ENCODE peak calls at places on chromosome 20, in six cellular contexts. One of them, this sample, is unnamed.
A peak's percentile ranks its signal among the peaks of the same experiment; 100 is the strongest.

GRCh38 chr20:33992145-33992922 is 1.4 kb upstream of the RALY start:
- DNase-seq in Karpas-422: peak; percentile 53
- DNase-seq in neural progenitor cell: no peak
- DNase-seq in GM23248: peak; percentile 64
- DNase-seq in hepatocyte: no peak
- DNase-seq in K562: no peak
- DNase-seq in this sample: no peak

GRCh38 chr20:36885355-36885754 is 9.4 kb downstream of the TLDC2 start:
- DNase-seq in neural progenitor cell: peak; percentile 28
- DNase-seq in GM23248: peak; percentile 17
- DNase-seq in hepatocyte: no peak
- DNase-seq in Karpas-422: no peak
- DNase-seq in K562: peak; percentile 73
- DNase-seq in this sample: no peak

GRCh38 chr20:15396026-15396425 is 1058.6 kb upstream of the FLRT3 start:
- DNase-seq in neural progenitor cell: no peak
- DNase-seq in Karpas-422: no peak
- DNase-seq in K562: no peak
- DNase-seq in GM23248: no peak
- DNase-seq in hepatocyte: no peak
- DNase-seq in this sample: no peak

GRCh38 chr20:58102744-58103516 is 125.5 kb downstream of the ANKRD60 start:
- DNase-seq in Karpas-422: no peak
- DNase-seq in neural progenitor cell: no peak
- DNase-seq in hepatocyte: no peak
- DNase-seq in GM23248: peak; percentile 28
- DNase-seq in K562: no peak
- DNase-seq in this sample: no peak

GRCh38 chr20:33986560-33987216 is 7.0 kb upstream of the RALY start:
- DNase-seq in GM23248: no peak
- DNase-seq in neural progenitor cell: no peak
- DNase-seq in hepatocyte: no peak
- DNase-seq in K562: no peak
- DNase-seq in Karpas-422: no peak
- DNase-seq in this sample: no peak

GRCh38 chr20:41273445-41273844 is 44.1 kb downstream of the ZHX3 start:
- DNase-seq in K562: no peak
- DNase-seq in GM23248: no peak
- DNase-seq in hepatocyte: no peak
- DNase-seq in neural progenitor cell: no peak
- DNase-seq in Karpas-422: no peak
- DNase-seq in this sample: no peak

GRCh38 chr20:37299718-37300529 is 10.5 kb downstream of the MANBAL start:
- DNase-seq in hepatocyte: no peak
- DNase-seq in neural progenitor cell: no peak
- DNase-seq in K562: peak; percentile 48
- DNase-seq in Karpas-422: no peak
- DNase-seq in GM23248: peak; percentile 82
- DNase-seq in this sample: no peak

GRCh38 chr20:49344975-49345374 is 67.1 kb upstream of the ZNFX1 start:
- DNase-seq in GM23248: peak; percentile 99
- DNase-seq in hepatocyte: peak; percentile 79
- DNase-seq in Karpas-422: no peak
- DNase-seq in K562: no peak
- DNase-seq in neural progenitor cell: no peak
- DNase-seq in this sample: no peak

GRCh38 chr20:59770851-59771250 is 162.6 kb downstream of the SYCP2 start:
- DNase-seq in neural progenitor cell: no peak
- DNase-seq in K562: no peak
- DNase-seq in hepatocyte: no peak
- DNase-seq in Karpas-422: no peak
- DNase-seq in GM23248: no peak
- DNase-seq in this sample: no peak

GRCh38 chr20:34124469-34125249 is 12.6 kb upstream of the EIF2S2 start:
- DNase-seq in GM23248: no peak
- DNase-seq in neural progenitor cell: no peak
- DNase-seq in K562: no peak
- DNase-seq in Karpas-422: peak; percentile 73
- DNase-seq in hepatocyte: no peak
- DNase-seq in this sample: no peak

GRCh38 chr20:5061209-5061608 is 58.5 kb downstream of the PCNA start:
- DNase-seq in Karpas-422: no peak
- DNase-seq in GM23248: peak; percentile 38
- DNase-seq in K562: no peak
- DNase-seq in hepatocyte: peak; percentile 19
- DNase-seq in neural progenitor cell: no peak
- DNase-seq in this sample: peak; percentile 52

GRCh38 chr20:41616228-41616627 is 1.9 kb downstream of the CHD6 start:
- DNase-seq in GM23248: peak; percentile 67
- DNase-seq in hepatocyte: no peak
- DNase-seq in Karpas-422: no peak
- DNase-seq in neural progenitor cell: no peak
- DNase-seq in K562: no peak
- DNase-seq in this sample: no peak

GRCh38 chr20:21569586-21569985 is 55.7 kb upstream of the NKX2-2 start:
- DNase-seq in GM23248: no peak
- DNase-seq in K562: no peak
- DNase-seq in Karpas-422: no peak
- DNase-seq in hepatocyte: no peak
- DNase-seq in neural progenitor cell: no peak
- DNase-seq in this sample: no peak

GRCh38 chr20:35320396-35321126 is 28.3 kb upstream of the FAM83C start:
- DNase-seq in K562: no peak
- DNase-seq in neural progenitor cell: no peak
- DNase-seq in GM23248: peak; percentile 90
- DNase-seq in Karpas-422: no peak
- DNase-seq in hepatocyte: peak; percentile 68
- DNase-seq in this sample: no peak

GRCh38 chr20:25239387-25240370 is 8.2 kb upstream of the PYGB start:
- DNase-seq in GM23248: no peak
- DNase-seq in hepatocyte: no peak
- DNase-seq in K562: no peak
- DNase-seq in neural progenitor cell: no peak
- DNase-seq in Karpas-422: peak; percentile 71
- DNase-seq in this sample: no peak

GRCh38 chr20:16476032-16476431 is 97.2 kb downstream of the KIF16B start:
- DNase-seq in Karpas-422: peak; percentile 75
- DNase-seq in hepatocyte: peak; percentile 61
- DNase-seq in K562: peak; percentile 27
- DNase-seq in neural progenitor cell: peak; percentile 50
- DNase-seq in GM23248: peak; percentile 60
- DNase-seq in this sample: no peak

GRCh38 chr20:60482201-60482600 is 524.0 kb downstream of the CDH26 start:
- DNase-seq in hepatocyte: no peak
- DNase-seq in GM23248: no peak
- DNase-seq in neural progenitor cell: no peak
- DNase-seq in K562: no peak
- DNase-seq in Karpas-422: no peak
- DNase-seq in this sample: no peak

GRCh38 chr20:22797103-22797502 is 212.7 kb upstream of the FOXA2 start:
- DNase-seq in Karpas-422: no peak
- DNase-seq in K562: no peak
- DNase-seq in neural progenitor cell: no peak
- DNase-seq in hepatocyte: no peak
- DNase-seq in GM23248: no peak
- DNase-seq in this sample: no peak

GRCh38 chr20:9503530-9504251 is 10.7 kb upstream of the LAMP5 start:
- DNase-seq in neural progenitor cell: peak; percentile 47
- DNase-seq in Karpas-422: peak; percentile 61
- DNase-seq in GM23248: peak; percentile 21
- DNase-seq in hepatocyte: no peak
- DNase-seq in K562: no peak
- DNase-seq in this sample: peak; percentile 48

GRCh38 chr20:60034231-60035110 is 76.2 kb downstream of the CDH26 start:
- DNase-seq in neural progenitor cell: no peak
- DNase-seq in GM23248: no peak
- DNase-seq in K562: no peak
- DNase-seq in Karpas-422: peak; percentile 24
- DNase-seq in hepatocyte: no peak
- DNase-seq in this sample: no peak

GRCh38 chr20:19301142-19301541 is 88.7 kb downstream of the SLC24A3 start:
- DNase-seq in hepatocyte: no peak
- DNase-seq in neural progenitor cell: no peak
- DNase-seq in K562: no peak
- DNase-seq in GM23248: no peak
- DNase-seq in Karpas-422: no peak
- DNase-seq in this sample: no peak

GRCh38 chr20:19302714-19303113 is 90.3 kb downstream of the SLC24A3 start:
- DNase-seq in neural progenitor cell: no peak
- DNase-seq in GM23248: no peak
- DNase-seq in Karpas-422: no peak
- DNase-seq in K562: no peak
- DNase-seq in hepatocyte: no peak
- DNase-seq in this sample: no peak

GRCh38 chr20:19301843-19302242 is 89.4 kb downstream of the SLC24A3 start:
- DNase-seq in K562: no peak
- DNase-seq in hepatocyte: no peak
- DNase-seq in neural progenitor cell: no peak
- DNase-seq in Karpas-422: no peak
- DNase-seq in GM23248: no peak
- DNase-seq in this sample: no peak

GRCh38 chr20:19304886-19305415 is 92.5 kb downstream of the SLC24A3 start:
- DNase-seq in hepatocyte: no peak
- DNase-seq in Karpas-422: no peak
- DNase-seq in neural progenitor cell: no peak
- DNase-seq in GM23248: no peak
- DNase-seq in K562: no peak
- DNase-seq in this sample: no peak

DNA sequence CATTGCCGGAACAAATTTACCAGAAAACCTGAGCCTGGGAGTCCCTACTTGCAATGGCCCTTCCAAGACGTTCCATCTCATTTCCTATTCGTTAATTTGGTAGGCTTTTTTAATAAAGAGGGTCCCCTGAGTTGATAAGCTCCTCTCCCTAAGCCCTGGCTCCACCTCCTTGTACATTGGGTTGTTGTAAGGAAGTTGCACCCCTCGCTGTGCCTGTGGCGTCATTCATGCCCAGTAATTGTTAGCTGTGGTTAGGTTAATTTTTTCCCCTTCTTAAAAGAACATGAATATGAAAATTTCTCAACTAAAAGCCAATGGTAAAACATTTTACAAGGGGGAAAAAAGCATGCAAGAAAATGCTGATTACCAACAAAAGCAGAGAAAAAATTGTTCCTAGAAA is 91.9 kb downstream of the SLC24A3 start:
- DNase-seq in neural progenitor cell: no peak
- DNase-seq in Karpas-422: no peak
- DNase-seq in GM23248: no peak
- DNase-seq in K562: no peak
- DNase-seq in hepatocyte: no peak
- DNase-seq in this sample: no peak
- H3K79me2 ChIP-seq in neural progenitor cell: no peaks in the 10 kb centered on the region
- H3K79me2 ChIP-seq in Karpas-422: no peaks in the 10 kb centered on the region
- H3K79me2 ChIP-seq in GM23248: no peaks in the 10 kb centered on the region
- H3K79me2 ChIP-seq in K562: no peaks in the 10 kb centered on the region
- H3K79me2 ChIP-seq in hepatocyte: no peaks in the 10 kb centered on the region
- H3K79me2 ChIP-seq in this sample: no peaks in the 10 kb centered on the region

DNA sequence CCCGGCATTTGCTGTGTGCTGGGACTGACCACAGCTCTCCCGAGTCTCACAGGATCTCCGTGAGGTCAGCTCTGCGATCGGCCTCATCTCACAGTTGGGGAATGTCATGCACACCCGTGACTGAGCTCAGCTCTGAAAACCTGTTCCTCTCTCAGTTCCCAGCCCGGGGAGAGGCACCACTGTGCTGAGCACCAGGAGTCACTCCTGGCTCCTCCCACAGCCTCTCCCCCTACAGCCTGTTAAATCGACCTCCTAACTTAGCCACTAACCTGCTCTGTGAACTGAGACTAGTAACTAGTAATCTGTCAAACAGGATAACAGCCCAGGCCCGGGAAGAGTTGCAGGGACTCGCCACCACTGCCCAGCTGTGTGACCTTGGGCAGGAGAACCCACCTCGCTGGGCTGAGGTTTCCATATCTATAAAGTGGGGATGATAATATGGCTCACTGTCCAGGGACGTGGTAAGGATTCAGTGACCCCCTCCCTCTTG is 20.1 kb upstream of the NOL4L start:
- DNase-seq in neural progenitor cell: no peak
- DNase-seq in K562: no peak
- DNase-seq in GM23248: peak; percentile 36
- DNase-seq in hepatocyte: peak; percentile 56
- DNase-seq in Karpas-422: no peak
- DNase-seq in this sample: no peak
- H3K79me2 ChIP-seq in neural progenitor cell: no peaks in the 10 kb centered on the region
- H3K79me2 ChIP-seq in K562: peaks cover 12% of the 10 kb centered on the region
- H3K79me2 ChIP-seq in GM23248: no peaks in the 10 kb centered on the region
- H3K79me2 ChIP-seq in hepatocyte: no peaks in the 10 kb centered on the region
- H3K79me2 ChIP-seq in Karpas-422: no peaks in the 10 kb centered on the region
- H3K79me2 ChIP-seq in this sample: no peaks in the 10 kb centered on the region

GRCh38 chr20:31871602-31871954 is 1.1 kb downstream of the TTLL9 start:
- DNase-seq in K562: no peak
- DNase-seq in GM23248: no peak
- DNase-seq in hepatocyte: no peak
- DNase-seq in Karpas-422: no peak
- DNase-seq in neural progenitor cell: no peak
- DNase-seq in this sample: no peak
- H3K79me2 ChIP-seq in K562: no peaks in the 10 kb centered on the region
- H3K79me2 ChIP-seq in GM23248: no peaks in the 10 kb centered on the region
- H3K79me2 ChIP-seq in hepatocyte: peaks cover 11% of the 10 kb centered on the region
- H3K79me2 ChIP-seq in Karpas-422: no peaks in the 10 kb centered on the region
- H3K79me2 ChIP-seq in neural progenitor cell: no peaks in the 10 kb centered on the region
- H3K79me2 ChIP-seq in this sample: no peaks in the 10 kb centered on the region

GRCh38 chr20:10652185-10652584 is 21.6 kb downstream of the JAG1 start:
- DNase-seq in K562: no peak
- DNase-seq in neural progenitor cell: no peak
- DNase-seq in Karpas-422: no peak
- DNase-seq in hepatocyte: no peak
- DNase-seq in GM23248: no peak
- DNase-seq in this sample: no peak
- H3K79me2 ChIP-seq in K562: no peaks in the 10 kb centered on the region
- H3K79me2 ChIP-seq in neural progenitor cell: peaks cover 70% of the 10 kb centered on the region
- H3K79me2 ChIP-seq in Karpas-422: no peaks in the 10 kb centered on the region
- H3K79me2 ChIP-seq in hepatocyte: peaks cover 42% of the 10 kb centered on the region
- H3K79me2 ChIP-seq in GM23248: no peaks in the 10 kb centered on the region
- H3K79me2 ChIP-seq in this sample: no peaks in the 10 kb centered on the region

GRCh38 chr20:2890743-2891142 is 17.5 kb downstream of the PTPRA start:
- DNase-seq in GM23248: peak; percentile 21
- DNase-seq in K562: peak; percentile 47
- DNase-seq in neural progenitor cell: no peak
- DNase-seq in hepatocyte: no peak
- DNase-seq in Karpas-422: no peak
- DNase-seq in this sample: no peak
- H3K79me2 ChIP-seq in GM23248: peaks cover 99% of the 10 kb centered on the region
- H3K79me2 ChIP-seq in K562: peaks cover 95% of the 10 kb centered on the region
- H3K79me2 ChIP-seq in neural progenitor cell: peaks cover 99% of the 10 kb centered on the region
- H3K79me2 ChIP-seq in hepatocyte: peaks cover 97% of the 10 kb centered on the region
- H3K79me2 ChIP-seq in Karpas-422: peaks cover 100% of the 10 kb centered on the region
- H3K79me2 ChIP-seq in this sample: peaks cover 20% of the 10 kb centered on the region